ENCODE peak calls at places on chromosomes 7 and 10, in ten cellular contexts. H is NCI-H2081; Y is stimulated activated CD8-positive, alpha-beta memory T cell treated with anti-CD3 and anti-CD28 coated beads, Interleukin-12 subunit alpha, Interleukin-12 subunit beta, amount 100 ng/mL, for 1 hour; Q is CD4-positive, alpha-beta memory T cell; A is skeletal muscle cell; S is T-helper 1 cell; J is H7; L is CD4-positive, CD25-positive, alpha-beta regulatory T cell; O is NCI-H1417 treated with DMSO at 0.1 percent for 48 hours; C is activated T-helper 1 cell treated with anti-CD3 and anti-CD28 coated beads, Interleukin-12 subunit alpha, Interleukin-12 subunit beta, Interleukin-2, Interleukin-4 antibody, amounts not matched to agents 30 ng/mL and 10 ng/mL and 1 ng/mL, durations not matched to agents 14 hours and 24 hours and 36 hours. E is an unnamed sample.
A peak's percentile ranks its signal among the peaks of the same experiment; 100 is the strongest.

GRCh38 chr10:97810476-97810875 is 38.7 kb upstream of the SFRP5 start:
- DNase-seq in L (no peak), O (no peak), H (no peak), A (no peak), C (no peak), Q (no peak), Y (no peak), S (no peak), J (no peak), E (peak; percentile 13)

GRCh38 chr10:114174462-114175190 is 623 bp upstream of the CCDC186 start:
- DNase-seq in C (no peak), Y (peak; percentile 40), O (no peak), Q (no peak), J (no peak), L (peak; percentile 63), A (peak; percentile 52), S (no peak), H (peak; percentile 30), E (peak; percentile 24)

GRCh38 chr7:140402178-140402835 is 1.6 kb upstream of the RAB19 start:
- DNase-seq in S (no peak), O (no peak), L (no peak), H (no peak), J (no peak), C (no peak), Y (no peak), Q (no peak), A (peak; percentile 48), E (peak; percentile 48)

GRCh38 chr10:2263556-2263955 is 526.2 kb upstream of the ADARB2 start:
- DNase-seq in C (no peak), Q (no peak), S (no peak), J (no peak), H (no peak), O (no peak), L (no peak), A (no peak), Y (no peak), E (no peak)

GRCh38 chr10:74957199-74958084 is 131.0 kb downstream of the KAT6B start:
- DNase-seq in J (no peak), C (no peak), A (no peak), Q (no peak), H (no peak), L (no peak), Y (no peak), S (no peak), O (no peak), E (peak; percentile 18)

GRCh38 chr7:50412958-50413357 is 37.2 kb downstream of the FIGNL1 start:
- DNase-seq in J (no peak), O (no peak), S (no peak), Q (no peak), Y (no peak), A (no peak), C (no peak), H (no peak), L (no peak), E (no peak)

GRCh38 chr10:55630491-55631056 is 730.5 kb downstream of the ZWINT start:
- DNase-seq in S (no peak), H (no peak), J (peak; percentile 32), C (no peak), L (no peak), O (no peak), A (no peak), Y (no peak), Q (no peak), E (no peak)

GRCh38 chr10:88980836-88981235 is 9.8 kb upstream of the FAS start:
- DNase-seq in Y (no peak), L (no peak), J (no peak), C (no peak), S (no peak), A (no peak), O (no peak), Q (no peak), H (no peak), E (no peak)

GRCh38 chr7:17085186-17085585 is 203.4 kb upstream of the AGR3 start:
- DNase-seq in H (no peak), S (no peak), C (no peak), J (no peak), A (no peak), Q (no peak), L (no peak), Y (no peak), O (no peak), E (no peak)

GRCh38 chr10:69481280-69481679 is 30.0 kb downstream of the TSPAN15 start:
- DNase-seq in Y (no peak), O (no peak), A (no peak), Q (no peak), S (no peak), C (no peak), H (no peak), J (no peak), L (no peak), E (no peak)

GRCh38 chr10:79243211-79244067 is 103.8 kb upstream of the PPIF start:
- DNase-seq in H (peak; percentile 35), L (no peak), S (peak; percentile 25), C (peak; percentile 71), J (peak; percentile 94), A (no peak), Y (no peak), O (no peak), Q (peak; percentile 69), E (no peak)

GRCh38 chr7:139886206-139886605 is 57.1 kb downstream of the TBXAS1 start:
- DNase-seq in Q (no peak), L (no peak), H (no peak), A (no peak), O (no peak), S (no peak), C (no peak), Y (no peak), J (no peak), E (no peak)

GRCh38 chr10:30000802-30001571 is 58.4 kb downstream of the JCAD start:
- DNase-seq in L (no peak), Q (no peak), J (no peak), A (peak; percentile 65), Y (no peak), O (no peak), H (no peak), C (no peak), S (no peak), E (peak; percentile 83)

GRCh38 chr7:92697414-92697813 is 107.2 kb upstream of the FAM133B start:
- DNase-seq in S (no peak), A (no peak), L (no peak), H (no peak), O (no peak), Q (no peak), C (no peak), Y (no peak), J (no peak), E (no peak)

GRCh38 chr10:6581750-6582697 is 1.9 kb upstream of the PRKCQ start:
- DNase-seq in Q (no peak), C (no peak), H (no peak), O (no peak), S (no peak), Y (no peak), J (peak; percentile 21), A (no peak), L (no peak), E (no peak)

GRCh38 chr7:91250706-91251105 is 13.5 kb upstream of the FZD1 start:
- DNase-seq in H (no peak), Y (no peak), L (no peak), O (no peak), C (no peak), A (no peak), J (no peak), Q (no peak), S (no peak), E (no peak)

GRCh38 chr7:36276428-36277246 is 113.0 kb upstream of the ANLN start:
- DNase-seq in A (no peak), S (no peak), Q (no peak), L (no peak), Y (no peak), J (no peak), O (no peak), C (no peak), H (no peak), E (no peak)

GRCh38 chr7:69467826-69468225 is 130.4 kb upstream of the AUTS2 start:
- DNase-seq in A (no peak), H (no peak), Y (no peak), S (no peak), Q (no peak), C (no peak), O (no peak), L (no peak), J (no peak), E (no peak)

GRCh38 chr7:138934861-138935260 is 46.3 kb downstream of the KIAA1549 start:
- DNase-seq in J (no peak), O (no peak), S (no peak), Y (no peak), Q (no peak), L (no peak), H (no peak), C (no peak), A (peak; percentile 13), E (peak; percentile 49)

GRCh38 chr7:23298141-23298851 is 843 bp upstream of the MALSU1 start:
- DNase-seq in H (no peak), L (no peak), A (no peak), J (no peak), O (no peak), S (no peak), Y (no peak), Q (no peak), C (no peak), E (peak; percentile 66)

GRCh38 chr10:68333058-68333395 is 299 bp upstream of the PBLD start:
- DNase-seq in L (no peak), O (no peak), H (no peak), Q (no peak), S (no peak), A (no peak), Y (no peak), C (no peak), J (no peak), E (peak; percentile 5)

GRCh38 chr7:82166666-82167065 is 276.9 kb downstream of the CACNA2D1 start:
- DNase-seq in S (no peak), H (peak; percentile 67), Y (no peak), O (peak; percentile 100), L (no peak), C (no peak), J (no peak), Q (no peak), A (no peak), E (no peak)

GRCh38 chr10:35214607-35215020 is 88.0 kb downstream of the CREM start:
- DNase-seq in C (no peak), Q (no peak), Y (no peak), O (no peak), J (no peak), S (no peak), A (no peak), L (no peak), H (no peak), E (no peak)

GRCh38 chr10:75922435-75922834 is 491.0 kb downstream of the LRMDA start:
- DNase-seq in A (no peak), O (no peak), C (no peak), L (no peak), S (no peak), Q (no peak), H (no peak), Y (no peak), J (no peak), E (no peak)

GRCh38 chr10:101561068-101561915 is 26.8 kb downstream of the POLL start:
- DNase-seq in A (no peak), H (no peak), O (no peak), J (peak; percentile 52), Y (no peak), Q (no peak), S (no peak), C (no peak), L (no peak), E (no peak)

GRCh38 chr7:150860978-150861295 is 8.6 kb downstream of the AOC1 start:
- DNase-seq in A (no peak), Y (no peak), Q (no peak), O (no peak), H (no peak), S (no peak), L (no peak), C (no peak), J (peak; percentile 36), E (no peak)

GRCh38 chr7:102220229-102220850 is 66.3 kb upstream of the SH2B2 start:
- DNase-seq in Y (no peak), L (no peak), H (no peak), C (no peak), S (no peak), Q (no peak), O (no peak), A (no peak), J (peak; percentile 71), E (no peak)

GRCh38 chr10:104170610-104171269 is 48.8 kb downstream of the SFR1 start:
- DNase-seq in C (no peak), L (no peak), O (no peak), Q (peak; percentile 74), Y (no peak), H (no peak), A (no peak), S (no peak), J (no peak), E (no peak)